ENCODE peak calls at places on chromosomes 1 and 21, in five cellular contexts. D, I, Z, C and K are unnamed samples.

GRCh38 chr1:20266642-20267041 is 24.0 kb upstream of the VWA5B1 start:
- DNase-seq in Z (no peak), D (no peak), I (peak; percentile 22), C (no peak), K (no peak)

GRCh38 chr1:46532498-46533178 is 18.8 kb downstream of the KNCN start:
- DNase-seq in Z (peak; percentile 55), D (peak; percentile 73), I (peak; percentile 85), C (peak; percentile 64), K (peak; percentile 73)

GRCh38 chr21:38743772-38744529 is 61.8 kb upstream of the ETS2 start:
- DNase-seq in C (no peak), D (no peak), I (no peak), Z (no peak), K (no peak)

GRCh38 chr1:9374748-9375345 is 82.2 kb downstream of the SPSB1 start:
- DNase-seq in C (no peak), D (no peak), I (no peak), Z (no peak), K (no peak)

GRCh38 chr1:59879556-59879955 is 47.0 kb downstream of the CYP2J2 start:
- DNase-seq in Z (peak; percentile 61), D (peak; percentile 30), C (peak; percentile 87), I (peak; percentile 89), K (peak; percentile 76)

GRCh38 chr1:243483084-243483845 is 227.4 kb downstream of the SDCCAG8 start:
- DNase-seq in D (no peak), Z (no peak), C (no peak), I (peak; percentile 70), K (no peak)

GRCh38 chr1:231596337-231596791 is 30.2 kb upstream of the DISC1 start:
- DNase-seq in Z (no peak), D (no peak), C (no peak), I (no peak), K (no peak)

GRCh38 chr1:95953005-95953404 is 719.0 kb downstream of the RWDD3 start:
- DNase-seq in C (no peak), D (no peak), I (peak; percentile 67), Z (no peak), K (no peak)

GRCh38 chr1:43442756-43443155 is 11.0 kb downstream of the HYI start:
- DNase-seq in C (peak; percentile 23), D (no peak), Z (no peak), I (no peak), K (peak; percentile 14)

GRCh38 chr1:179058343-179059184 is 23.3 kb upstream of the TOR3A start:
- DNase-seq in D (no peak), C (no peak), I (peak; percentile 29), Z (no peak), K (no peak)
- H3K4me3 ChIP-seq in D (no peak overlapping the region), C (no peak overlapping the region), I (peak overlapping the region; percentile 4), Z (no peak overlapping the region), K (no peak overlapping the region)

GRCh38 chr1:65719391-65719790 is 73.3 kb upstream of the PDE4B start:
- DNase-seq in C (no peak), D (no peak), Z (no peak), I (no peak), K (no peak)

GRCh38 chr1:65722461-65722860 is 70.2 kb upstream of the PDE4B start:
- DNase-seq in I (no peak), Z (no peak), D (no peak), C (no peak), K (no peak)

DNA sequence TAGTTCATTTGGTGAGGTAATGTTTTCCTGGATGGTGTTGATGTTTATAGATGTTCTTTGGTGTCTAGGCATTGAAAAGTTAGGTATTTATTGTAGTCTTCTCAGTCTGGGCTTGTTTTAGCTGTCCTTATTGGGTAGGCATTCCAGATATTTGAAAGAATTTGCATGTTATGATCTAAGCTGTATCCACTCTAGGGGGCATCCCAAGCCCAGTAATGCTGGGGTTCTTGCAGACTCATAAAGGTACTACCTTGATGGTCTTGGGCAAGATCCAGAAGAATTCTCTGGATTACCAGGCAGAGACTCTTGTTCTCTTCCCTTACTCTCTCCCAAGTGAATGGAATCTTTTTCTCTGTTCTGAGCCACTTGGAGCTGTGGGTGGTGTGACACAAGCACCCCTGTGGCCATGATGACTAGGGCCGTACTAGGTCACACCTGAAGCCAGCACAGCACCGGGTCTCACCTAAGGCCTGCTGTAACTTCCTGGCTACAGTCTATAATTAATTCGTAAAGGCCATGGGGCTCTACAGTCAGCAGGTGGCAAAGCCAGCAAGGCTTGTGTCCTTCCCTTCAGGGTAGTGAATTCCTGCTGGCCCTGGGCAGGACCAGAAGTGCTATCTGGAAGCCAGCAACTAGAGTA is 74.8 kb upstream of the PDE4B start:
- DNase-seq in Z (no peak), C (no peak), D (no peak), I (peak; percentile 48), K (peak; percentile 57)
- TF ChIP-seq CTCF in Z (no peak), C (no peak), D (no peak), I (peak; percentile 68), K (no peak)

GRCh38 chr1:2322065-2322571 is 69.2 kb downstream of the MORN1 start:
- DNase-seq in D (peak; percentile 82), Z (peak; percentile 67), I (peak; percentile 67), C (peak; percentile 64), K (no peak)
- H3K4me3 ChIP-seq in D (peak overlapping the region; percentile 41), Z (no peak overlapping the region), I (no peak overlapping the region), C (peak overlapping the region; percentile 3), K (no peak overlapping the region)

GRCh38 chr1:248696261-248696660 is 6.3 kb downstream of the OR14I1 start:
- DNase-seq in C (peak; percentile 38), Z (no peak), D (no peak), I (no peak), K (peak; percentile 72)
- TF ChIP-seq CTCF in C (no peak), Z (no peak), D (no peak), I (no peak), K (no peak)

GRCh38 chr1:109370712-109371270 is 26.9 kb downstream of the SORT1 start:
- DNase-seq in C (no peak), Z (no peak), D (no peak), I (peak; percentile 22), K (no peak)
- H3K4me3 ChIP-seq in C (no peak overlapping the region), Z (no peak overlapping the region), D (peak overlapping the region; percentile 57), I (no peak overlapping the region), K (no peak overlapping the region)

GRCh38 chr1:184428604-184429003 is 41.8 kb downstream of the C1orf21 start:
- DNase-seq in Z (no peak), D (no peak), I (no peak), C (no peak), K (no peak)
- TF ChIP-seq CTCF in Z (no peak), D (no peak), I (no peak), C (no peak), K (no peak)